ENCODE peak calls at places on chromosomes 3 and 15, in four cellular contexts. One of them, this sample, is unnamed.

GRCh38 chr3:31105011-31105410 is 210.6 kb upstream of the GADL1 start:
- DNase-seq in cortex of kidney: no peak
- DNase-seq in activated T-helper 1 cell treated with anti-CD3 and anti-CD28 coated beads, Interleukin-12 subunit alpha, Interleukin-12 subunit beta, Interleukin-2, Interleukin-4 antibody, amounts not matched to agents 30 ng/mL and 10 ng/mL and 1 ng/mL, durations not matched to agents 14 hours and 24 hours and 36 hours: no peak
- DNase-seq in SJSA1: no peak
- DNase-seq in this sample: no peak

GRCh38 chr3:149936812-149937230 is 33.9 kb downstream of the PFN2 start:
- DNase-seq in activated T-helper 1 cell treated with anti-CD3 and anti-CD28 coated beads, Interleukin-12 subunit alpha, Interleukin-12 subunit beta, Interleukin-2, Interleukin-4 antibody, amounts not matched to agents 30 ng/mL and 10 ng/mL and 1 ng/mL, durations not matched to agents 14 hours and 24 hours and 36 hours: no peak
- DNase-seq in cortex of kidney: no peak
- DNase-seq in SJSA1: peak; percentile 43
- DNase-seq in this sample: peak; percentile 73

GRCh38 chr3:17850448-17850847 is 108.0 kb upstream of the TBC1D5 start:
- DNase-seq in activated T-helper 1 cell treated with anti-CD3 and anti-CD28 coated beads, Interleukin-12 subunit alpha, Interleukin-12 subunit beta, Interleukin-2, Interleukin-4 antibody, amounts not matched to agents 30 ng/mL and 10 ng/mL and 1 ng/mL, durations not matched to agents 14 hours and 24 hours and 36 hours: no peak
- DNase-seq in SJSA1: no peak
- DNase-seq in cortex of kidney: no peak
- DNase-seq in this sample: no peak

GRCh38 chr3:79461129-79461792 is 306.5 kb downstream of the ROBO1 start:
- DNase-seq in cortex of kidney: no peak
- DNase-seq in SJSA1: no peak
- DNase-seq in activated T-helper 1 cell treated with anti-CD3 and anti-CD28 coated beads, Interleukin-12 subunit alpha, Interleukin-12 subunit beta, Interleukin-2, Interleukin-4 antibody, amounts not matched to agents 30 ng/mL and 10 ng/mL and 1 ng/mL, durations not matched to agents 14 hours and 24 hours and 36 hours: no peak
- DNase-seq in this sample: no peak

GRCh38 chr15:61685513-61685912 is 374.7 kb downstream of the VPS13C start:
- DNase-seq in SJSA1: no peak
- DNase-seq in activated T-helper 1 cell treated with anti-CD3 and anti-CD28 coated beads, Interleukin-12 subunit alpha, Interleukin-12 subunit beta, Interleukin-2, Interleukin-4 antibody, amounts not matched to agents 30 ng/mL and 10 ng/mL and 1 ng/mL, durations not matched to agents 14 hours and 24 hours and 36 hours: no peak
- DNase-seq in cortex of kidney: no peak
- DNase-seq in this sample: no peak

GRCh38 chr15:57345584-57345983 is 30.7 kb upstream of the CGNL1 start:
- DNase-seq in activated T-helper 1 cell treated with anti-CD3 and anti-CD28 coated beads, Interleukin-12 subunit alpha, Interleukin-12 subunit beta, Interleukin-2, Interleukin-4 antibody, amounts not matched to agents 30 ng/mL and 10 ng/mL and 1 ng/mL, durations not matched to agents 14 hours and 24 hours and 36 hours: no peak
- DNase-seq in SJSA1: no peak
- DNase-seq in cortex of kidney: no peak
- DNase-seq in this sample: no peak

GRCh38 chr15:74235962-74236361 is at the start of gene CCDC33:
- DNase-seq in SJSA1: no peak
- DNase-seq in activated T-helper 1 cell treated with anti-CD3 and anti-CD28 coated beads, Interleukin-12 subunit alpha, Interleukin-12 subunit beta, Interleukin-2, Interleukin-4 antibody, amounts not matched to agents 30 ng/mL and 10 ng/mL and 1 ng/mL, durations not matched to agents 14 hours and 24 hours and 36 hours: no peak
- DNase-seq in cortex of kidney: no peak
- DNase-seq in this sample: no peak

GRCh38 chr3:123791898-123792297 is 92.2 kb downstream of the MYLK start:
- DNase-seq in cortex of kidney: no peak
- DNase-seq in activated T-helper 1 cell treated with anti-CD3 and anti-CD28 coated beads, Interleukin-12 subunit alpha, Interleukin-12 subunit beta, Interleukin-2, Interleukin-4 antibody, amounts not matched to agents 30 ng/mL and 10 ng/mL and 1 ng/mL, durations not matched to agents 14 hours and 24 hours and 36 hours: no peak
- DNase-seq in SJSA1: no peak
- DNase-seq in this sample: no peak

GRCh38 chr3:37640636-37641375 is 220.9 kb upstream of the CTDSPL start:
- DNase-seq in SJSA1: no peak
- DNase-seq in activated T-helper 1 cell treated with anti-CD3 and anti-CD28 coated beads, Interleukin-12 subunit alpha, Interleukin-12 subunit beta, Interleukin-2, Interleukin-4 antibody, amounts not matched to agents 30 ng/mL and 10 ng/mL and 1 ng/mL, durations not matched to agents 14 hours and 24 hours and 36 hours: no peak
- DNase-seq in cortex of kidney: no peak
- DNase-seq in this sample: no peak

GRCh38 chr3:160999268-160999667 is 105.9 kb downstream of the B3GALNT1 start:
- DNase-seq in activated T-helper 1 cell treated with anti-CD3 and anti-CD28 coated beads, Interleukin-12 subunit alpha, Interleukin-12 subunit beta, Interleukin-2, Interleukin-4 antibody, amounts not matched to agents 30 ng/mL and 10 ng/mL and 1 ng/mL, durations not matched to agents 14 hours and 24 hours and 36 hours: no peak
- DNase-seq in SJSA1: no peak
- DNase-seq in cortex of kidney: no peak
- DNase-seq in this sample: no peak

GRCh38 chr3:126548556-126549466 is 9.9 kb downstream of the C3orf22 start:
- DNase-seq in cortex of kidney: no peak
- DNase-seq in activated T-helper 1 cell treated with anti-CD3 and anti-CD28 coated beads, Interleukin-12 subunit alpha, Interleukin-12 subunit beta, Interleukin-2, Interleukin-4 antibody, amounts not matched to agents 30 ng/mL and 10 ng/mL and 1 ng/mL, durations not matched to agents 14 hours and 24 hours and 36 hours: no peak
- DNase-seq in SJSA1: no peak
- DNase-seq in this sample: no peak